ENCODE peak calls at places on chromosomes 6 and 20, in seven cellular contexts. One of them, this sample, is unnamed.

GRCh38 chr20:16612708-16613107 is 39.5 kb upstream of the KIF16B start:
- DNase-seq in pancreas: no peak
- DNase-seq in GM12865: no peak
- DNase-seq in fibroblast of lung: no peak
- DNase-seq in left lung: no peak
- DNase-seq in AG04450: no peak
- DNase-seq in IMR-90: no peak
- DNase-seq in this sample: no peak

GRCh38 chr20:1451092-1451491 is 15.6 kb downstream of the NSFL1C start:
- DNase-seq in pancreas: no peak
- DNase-seq in GM12865: no peak
- DNase-seq in left lung: no peak
- DNase-seq in AG04450: no peak
- DNase-seq in IMR-90: no peak
- DNase-seq in fibroblast of lung: no peak
- DNase-seq in this sample: no peak

GRCh38 chr20:33301192-33301930 is 18.3 kb downstream of the BPIFB1 start:
- DNase-seq in pancreas: no peak
- DNase-seq in AG04450: no peak
- DNase-seq in IMR-90: no peak
- DNase-seq in left lung: no peak
- DNase-seq in fibroblast of lung: peak; percentile 30
- DNase-seq in GM12865: peak; percentile 22
- DNase-seq in this sample: no peak

GRCh38 chr6:104123227-104123626 is 736.5 kb downstream of the HACE1 start:
- DNase-seq in fibroblast of lung: no peak
- DNase-seq in pancreas: no peak
- DNase-seq in AG04450: no peak
- DNase-seq in left lung: no peak
- DNase-seq in GM12865: no peak
- DNase-seq in IMR-90: no peak
- DNase-seq in this sample: no peak

GRCh38 chr6:1316482-1317220 is 4.8 kb downstream of the FOXQ1 start:
- DNase-seq in AG04450: no peak
- DNase-seq in left lung: no peak
- DNase-seq in GM12865: no peak
- DNase-seq in pancreas: peak; percentile 57
- DNase-seq in fibroblast of lung: no peak
- DNase-seq in IMR-90: no peak
- DNase-seq in this sample: no peak

GRCh38 chr6:67210450-67210849 is 1424.6 kb upstream of the ADGRB3 start:
- DNase-seq in IMR-90: no peak
- DNase-seq in pancreas: no peak
- DNase-seq in fibroblast of lung: peak; percentile 34
- DNase-seq in left lung: no peak
- DNase-seq in AG04450: no peak
- DNase-seq in GM12865: no peak
- DNase-seq in this sample: peak; percentile 34

GRCh38 chr6:108561742-108562502 is 1.2 kb downstream of the FOXO3 start:
- DNase-seq in IMR-90: peak; percentile 31
- DNase-seq in left lung: peak; percentile 86
- DNase-seq in fibroblast of lung: peak; percentile 25
- DNase-seq in AG04450: no peak
- DNase-seq in pancreas: peak; percentile 52
- DNase-seq in GM12865: no peak
- DNase-seq in this sample: peak; percentile 25

GRCh38 chr6:46756469-46757205 is 9.9 kb downstream of the ANKRD66 start:
- DNase-seq in IMR-90: no peak
- DNase-seq in AG04450: no peak
- DNase-seq in fibroblast of lung: peak; percentile 10
- DNase-seq in pancreas: no peak
- DNase-seq in left lung: no peak
- DNase-seq in GM12865: no peak
- DNase-seq in this sample: peak; percentile 48

GRCh38 chr6:56911847-56912246 is 43.1 kb upstream of the BEND6 start:
- DNase-seq in IMR-90: peak; percentile 76
- DNase-seq in pancreas: no peak
- DNase-seq in fibroblast of lung: peak; percentile 87
- DNase-seq in AG04450: peak; percentile 38
- DNase-seq in GM12865: no peak
- DNase-seq in left lung: no peak
- DNase-seq in this sample: peak; percentile 62

GRCh38 chr6:136566007-136566487 is 15.8 kb upstream of the MAP7 start:
- DNase-seq in GM12865: no peak
- DNase-seq in fibroblast of lung: no peak
- DNase-seq in AG04450: no peak
- DNase-seq in left lung: peak; percentile 83
- DNase-seq in IMR-90: no peak
- DNase-seq in pancreas: peak; percentile 29
- DNase-seq in this sample: no peak

GRCh38 chr6:136566851-136567250 is 16.6 kb upstream of the MAP7 start:
- DNase-seq in pancreas: no peak
- DNase-seq in AG04450: no peak
- DNase-seq in GM12865: no peak
- DNase-seq in left lung: no peak
- DNase-seq in IMR-90: no peak
- DNase-seq in fibroblast of lung: no peak
- DNase-seq in this sample: no peak

GRCh38 chr6:136562211-136562610 is 12.0 kb upstream of the MAP7 start:
- DNase-seq in left lung: no peak
- DNase-seq in pancreas: no peak
- DNase-seq in AG04450: no peak
- DNase-seq in GM12865: no peak
- DNase-seq in IMR-90: no peak
- DNase-seq in fibroblast of lung: no peak
- DNase-seq in this sample: no peak

GRCh38 chr6:136563386-136564152 is 13.3 kb upstream of the MAP7 start:
- DNase-seq in AG04450: no peak
- DNase-seq in IMR-90: no peak
- DNase-seq in GM12865: no peak
- DNase-seq in left lung: no peak
- DNase-seq in fibroblast of lung: no peak
- DNase-seq in pancreas: no peak
- DNase-seq in this sample: peak; percentile 33

DNA sequence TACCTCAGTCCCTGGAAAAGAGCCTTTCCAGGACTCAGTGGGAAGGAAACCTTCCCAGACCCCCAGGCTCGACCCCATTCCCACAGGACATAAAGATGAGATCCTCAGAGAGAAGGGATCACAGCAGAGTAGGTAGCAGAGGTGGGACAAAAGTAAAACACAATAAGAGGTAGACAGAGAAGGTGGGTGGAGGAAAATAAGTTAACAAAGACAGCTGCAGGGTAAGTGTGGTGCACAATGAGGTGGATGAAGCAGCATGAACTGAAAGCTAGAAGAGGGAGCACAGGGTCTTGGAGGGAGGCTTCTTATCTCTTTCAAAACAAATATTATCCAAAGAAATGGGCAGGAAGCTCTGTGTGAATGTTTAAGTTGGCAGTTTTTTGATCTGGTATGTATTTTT is 13.9 kb upstream of the MAP7 start:
- DNase-seq in IMR-90: no peak
- DNase-seq in GM12865: no peak
- DNase-seq in AG04450: no peak
- DNase-seq in pancreas: no peak
- DNase-seq in fibroblast of lung: no peak
- DNase-seq in left lung: no peak
- DNase-seq in this sample: no peak
- H3K4me3 ChIP-seq in IMR-90: no peak overlapping the region
- H3K4me3 ChIP-seq in GM12865: no peak overlapping the region
- H3K4me3 ChIP-seq in AG04450: no peak overlapping the region
- H3K4me3 ChIP-seq in pancreas: no peak overlapping the region
- H3K4me3 ChIP-seq in fibroblast of lung: no peak overlapping the region
- H3K4me3 ChIP-seq in left lung: no peak overlapping the region
- H3K4me3 ChIP-seq in this sample: no peak overlapping the region

GRCh38 chr6:150598858-150599198 is 857 bp upstream of the PLEKHG1 start:
- DNase-seq in fibroblast of lung: no peak
- DNase-seq in IMR-90: no peak
- DNase-seq in AG04450: no peak
- DNase-seq in left lung: no peak
- DNase-seq in pancreas: no peak
- DNase-seq in GM12865: no peak
- DNase-seq in this sample: no peak

GRCh38 chr6:150598401-150598800 is 1.3 kb upstream of the PLEKHG1 start:
- DNase-seq in fibroblast of lung: no peak
- DNase-seq in AG04450: no peak
- DNase-seq in pancreas: no peak
- DNase-seq in IMR-90: no peak
- DNase-seq in GM12865: no peak
- DNase-seq in left lung: no peak
- DNase-seq in this sample: no peak

GRCh38 chr6:150599199-150600002 is at the start of gene PLEKHG1:
- DNase-seq in fibroblast of lung: peak; percentile 64
- DNase-seq in GM12865: peak; percentile 73
- DNase-seq in AG04450: no peak
- DNase-seq in left lung: peak; percentile 95
- DNase-seq in pancreas: peak; percentile 68
- DNase-seq in IMR-90: no peak
- DNase-seq in this sample: peak; percentile 52

GRCh38 chr6:150600003-150600301 is 267 bp downstream of the PLEKHG1 start:
- DNase-seq in AG04450: no peak
- DNase-seq in IMR-90: no peak
- DNase-seq in GM12865: no peak
- DNase-seq in pancreas: no peak
- DNase-seq in left lung: no peak
- DNase-seq in fibroblast of lung: no peak
- DNase-seq in this sample: no peak

DNA sequence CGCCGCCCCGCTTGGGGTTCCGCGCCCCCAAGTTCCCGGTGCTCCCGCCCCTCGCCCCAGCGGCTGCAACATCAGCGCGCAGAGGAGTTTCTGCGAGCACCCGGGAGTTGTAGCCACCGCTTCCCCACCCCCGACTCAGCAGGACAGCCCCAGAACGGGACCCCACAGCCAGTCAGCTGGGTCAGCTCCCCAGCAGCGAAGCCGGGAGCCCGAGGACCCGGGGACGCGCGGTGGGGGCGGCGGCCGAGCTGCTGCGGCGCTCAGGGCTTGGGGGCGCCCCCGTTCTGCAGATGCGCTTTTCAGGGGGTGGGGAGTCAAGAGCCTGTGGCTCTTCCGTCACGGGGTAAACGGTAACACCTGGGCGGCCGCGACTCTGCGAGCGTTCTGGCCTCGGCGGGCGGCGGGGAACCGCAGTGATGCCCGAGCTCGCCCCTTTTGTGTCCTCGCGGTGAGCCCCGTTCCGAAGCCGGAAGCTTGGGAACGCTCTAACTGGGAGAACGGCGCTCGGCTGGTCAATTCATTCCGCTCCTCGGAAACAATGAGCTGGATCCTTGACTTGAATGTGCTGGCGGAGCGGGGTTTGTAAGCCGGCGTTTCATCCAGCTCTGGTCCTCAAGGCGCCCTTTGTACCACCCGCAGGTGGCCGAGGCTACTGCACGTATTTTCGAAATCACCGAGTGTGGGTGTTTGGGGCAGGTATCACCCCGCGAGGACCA is 775 bp downstream of the PLEKHG1 start:
- DNase-seq in AG04450: no peak
- DNase-seq in pancreas: peak; percentile 54
- DNase-seq in fibroblast of lung: peak; percentile 83
- DNase-seq in IMR-90: peak; percentile 26
- DNase-seq in left lung: peak; percentile 83
- DNase-seq in GM12865: peak; percentile 74
- DNase-seq in this sample: peak; percentile 78
- TF ChIP-seq CTCF in AG04450: peak; percentile 35
- TF ChIP-seq CTCF in pancreas: peak; percentile 24
- TF ChIP-seq CTCF in fibroblast of lung: peak; percentile 24
- TF ChIP-seq CTCF in IMR-90: no peak
- TF ChIP-seq CTCF in left lung: peak; percentile 39
- TF ChIP-seq CTCF in GM12865: peak; percentile 37
- TF ChIP-seq CTCF in this sample: peak; percentile 73

GRCh38 chr20:12969071-12969669 is 39.6 kb upstream of the SPTLC3 start:
- DNase-seq in pancreas: no peak
- DNase-seq in fibroblast of lung: no peak
- DNase-seq in left lung: no peak
- DNase-seq in AG04450: no peak
- DNase-seq in GM12865: no peak
- DNase-seq in IMR-90: no peak
- DNase-seq in this sample: peak; percentile 55
- H3K4me3 ChIP-seq in pancreas: no peak overlapping the region
- H3K4me3 ChIP-seq in fibroblast of lung: no peak overlapping the region
- H3K4me3 ChIP-seq in left lung: no peak overlapping the region
- H3K4me3 ChIP-seq in AG04450: no peak overlapping the region
- H3K4me3 ChIP-seq in GM12865: no peak overlapping the region
- H3K4me3 ChIP-seq in IMR-90: no peak overlapping the region
- H3K4me3 ChIP-seq in this sample: no peak overlapping the region

GRCh38 chr6:43703512-43704429 is 16.2 kb upstream of the MRPS18A start:
- DNase-seq in GM12865: no peak
- DNase-seq in left lung: no peak
- DNase-seq in fibroblast of lung: no peak
- DNase-seq in AG04450: no peak
- DNase-seq in pancreas: no peak
- DNase-seq in IMR-90: no peak
- DNase-seq in this sample: no peak

GRCh38 chr6:43699564-43700186 is 12.1 kb upstream of the MRPS18A start:
- DNase-seq in AG04450: no peak
- DNase-seq in pancreas: no peak
- DNase-seq in GM12865: no peak
- DNase-seq in IMR-90: peak; percentile 68
- DNase-seq in left lung: no peak
- DNase-seq in fibroblast of lung: peak; percentile 27
- DNase-seq in this sample: peak; percentile 83

GRCh38 chr6:43702147-43702521 is 14.5 kb upstream of the MRPS18A start:
- DNase-seq in left lung: no peak
- DNase-seq in AG04450: no peak
- DNase-seq in GM12865: no peak
- DNase-seq in IMR-90: no peak
- DNase-seq in pancreas: no peak
- DNase-seq in fibroblast of lung: no peak
- DNase-seq in this sample: no peak

GRCh38 chr6:43705996-43706395 is 18.4 kb upstream of the MRPS18A start:
- DNase-seq in pancreas: no peak
- DNase-seq in left lung: no peak
- DNase-seq in fibroblast of lung: peak; percentile 24
- DNase-seq in GM12865: peak; percentile 61
- DNase-seq in AG04450: no peak
- DNase-seq in IMR-90: peak; percentile 58
- DNase-seq in this sample: peak; percentile 59

DNA sequence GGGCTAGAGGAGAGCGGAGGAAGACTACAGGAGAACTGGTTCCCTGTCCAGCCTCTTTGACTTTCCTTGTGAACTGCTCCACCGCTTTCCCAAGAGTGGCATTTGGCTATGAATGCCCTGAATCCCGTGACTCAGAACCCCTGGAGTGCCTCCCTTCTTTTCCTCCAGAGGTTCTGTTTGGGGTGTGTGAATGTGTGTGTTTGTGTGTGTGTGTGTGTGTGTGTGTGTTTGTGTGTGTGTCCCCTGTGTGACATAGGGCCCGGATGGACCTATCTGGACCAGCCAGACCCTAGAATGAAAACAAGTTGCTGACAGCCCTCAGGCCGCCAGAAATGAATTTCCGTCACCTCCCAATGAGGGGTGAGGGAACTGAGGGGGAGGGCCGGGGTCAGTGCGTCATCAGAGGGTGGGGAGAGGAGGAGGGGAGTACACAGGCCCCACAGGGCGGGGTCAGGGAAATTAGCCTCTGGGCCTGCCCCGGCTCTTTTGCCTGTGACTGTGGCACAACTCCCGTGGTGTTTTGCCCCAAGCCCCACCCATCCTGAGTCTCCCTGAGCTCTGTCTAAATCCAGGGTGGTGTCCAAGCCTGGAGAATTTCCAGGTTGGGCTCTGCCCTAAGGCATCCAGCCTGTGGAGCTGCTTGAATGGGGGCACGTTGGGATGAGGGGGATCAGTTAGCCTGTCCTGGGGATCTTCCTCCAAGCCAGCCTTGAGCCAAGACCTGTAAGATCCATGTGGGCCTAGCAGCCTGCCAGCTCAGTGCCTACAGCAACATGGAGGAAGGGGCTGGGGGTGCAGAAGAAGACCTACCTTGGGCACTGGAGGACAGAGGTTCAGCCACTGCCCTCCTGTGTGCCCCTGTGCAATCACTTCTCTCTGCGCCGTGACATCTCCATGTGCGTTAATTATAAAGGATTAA is 15.2 kb upstream of the MRPS18A start:
- DNase-seq in fibroblast of lung: peak; percentile 79
- DNase-seq in left lung: peak; percentile 90
- DNase-seq in AG04450: peak; percentile 61
- DNase-seq in IMR-90: peak; percentile 83
- DNase-seq in pancreas: peak; percentile 88
- DNase-seq in GM12865: peak; percentile 52
- DNase-seq in this sample: peak; percentile 91
- TF ChIP-seq CTCF in fibroblast of lung: no peak
- TF ChIP-seq CTCF in left lung: no peak
- TF ChIP-seq CTCF in AG04450: no peak
- TF ChIP-seq CTCF in IMR-90: no peak
- TF ChIP-seq CTCF in pancreas: no peak
- TF ChIP-seq CTCF in GM12865: no peak
- TF ChIP-seq CTCF in this sample: no peak

This sample was measured in bronchial epithelial cell.